ENCODE peak calls at places on chromosomes 11 and 22, in four cellular contexts. G is HCEC 1CT, D is NCI-H146, I is dorsolateral prefrontal cortex. F is an unnamed sample.

GRCh38 chr11:35970445-35970844 is 26.6 kb downstream of the LDLRAD3 start:
- DNase-seq in D (no peak), G (no peak), I (no peak), F (no peak)

GRCh38 chr11:64754124-64754918 is 5.5 kb downstream of the PYGM start:
- DNase-seq in D (no peak), I (no peak), G (no peak), F (no peak)

GRCh38 chr22:31853736-31854500 is 90.4 kb upstream of the YWHAH start:
- DNase-seq in G (no peak), D (no peak), I (no peak), F (peak)

GRCh38 chr11:66845876-66846212 is 2.6 kb downstream of the RCE1 start:
- DNase-seq in G (no peak), D (no peak), I (no peak), F (no peak)

GRCh38 chr11:119153049-119153818 is 4.4 kb downstream of the ABCG4 start:
- DNase-seq in D (no peak), G (no peak), I (no peak), F (no peak)

GRCh38 chr11:9077164-9077563 is 14.2 kb downstream of the SCUBE2 start:
- DNase-seq in D (no peak), G (no peak), I (no peak), F (no peak)

GRCh38 chr22:44129614-44129976 is 51.1 kb upstream of the PARVG start:
- DNase-seq in I (peak), D (peak), G (peak), F (no peak)

GRCh38 chr11:113549611-113550061 is 74.4 kb upstream of the DRD2 start:
- DNase-seq in D (peak), G (no peak), I (no peak), F (no peak)

GRCh38 chr22:27794244-27794643 is 7.3 kb downstream of the MN1 start:
- DNase-seq in G (no peak), D (no peak), I (no peak), F (no peak)

GRCh38 chr22:32020117-32020516 is 22.9 kb upstream of the SLC5A1 start:
- DNase-seq in D (no peak), I (no peak), G (peak), F (no peak)

GRCh38 chr11:96054870-96055705 is 131.2 kb upstream of the MTMR2 start:
- DNase-seq in G (peak), I (no peak), D (no peak), F (peak)

GRCh38 chr11:2913029-2913431 is 16.2 kb downstream of the PHLDA2 start:
- DNase-seq in D (no peak), G (peak), I (no peak), F (no peak)

F was measured in cerebellum.